ENCODE peak calls at places on chromosome 15, in four cellular contexts. U is endothelial cell of umbilical vein, R is uterus, V is coronary artery. J is an unnamed sample.

GRCh38 chr15:40053234-40054055 is 14.5 kb upstream of the SRP14 start:
- DNase-seq in V (peak), U (no peak), R (no peak), J (no peak)

GRCh38 chr15:83323296-83323711 is 38.8 kb upstream of the BNC1 start:
- DNase-seq in U (no peak), R (no peak), V (no peak), J (peak)

GRCh38 chr15:60529332-60529731 is 50.4 kb upstream of the ICE2 start:
- DNase-seq in V (no peak), R (no peak), U (no peak), J (no peak)

GRCh38 chr15:34754674-34755418 is at the start of gene GJD2:
- DNase-seq in V (no peak), U (no peak), R (no peak), J (no peak)

GRCh38 chr15:82568986-82569385 is 28.7 kb upstream of the RPS17 start:
- DNase-seq in V (no peak), R (no peak), U (no peak), J (no peak)

GRCh38 chr15:37130356-37130755 is 30.0 kb upstream of the MEIS2 start:
- DNase-seq in V (no peak), U (no peak), R (no peak), J (no peak)

GRCh38 chr15:62391565-62392262 is 226.6 kb upstream of the C2CD4B start:
- DNase-seq in U (peak), V (peak), R (peak), J (no peak)

GRCh38 chr15:61185759-61186158 is 43.3 kb downstream of the RORA start:
- DNase-seq in V (no peak), R (no peak), U (no peak), J (no peak)

GRCh38 chr15:79168922-79169322 is 78.3 kb upstream of the RASGRF1 start:
- DNase-seq in R (no peak), V (peak), U (peak), J (no peak)

GRCh38 chr15:72785452-72786243 is 2.1 kb upstream of the ADPGK start:
- DNase-seq in R (no peak), V (no peak), U (no peak), J (no peak)

GRCh38 chr15:68818671-68819450 is 1.8 kb downstream of the ANP32A start:
- DNase-seq in V (no peak), U (peak), R (peak), J (no peak)

GRCh38 chr15:50138391-50138790 is 19.4 kb upstream of the ATP8B4 start:
- DNase-seq in V (no peak), U (no peak), R (no peak), J (no peak)

GRCh38 chr15:40543631-40544294 is 21.1 kb downstream of the CCDC32 start:
- DNase-seq in V (no peak), R (no peak), U (no peak), J (no peak)

GRCh38 chr15:36742696-36743095 is 163.3 kb downstream of the CDIN1 start:
- DNase-seq in U (no peak), R (no peak), V (no peak), J (no peak)

GRCh38 chr15:88882745-88883144 is 12.6 kb downstream of the HAPLN3 start:
- DNase-seq in U (no peak), R (no peak), V (no peak), J (no peak)

GRCh38 chr15:71115567-71116351 is 488 bp downstream of the THSD4 start:
- DNase-seq in R (peak), U (no peak), V (no peak), J (no peak)

GRCh38 chr15:35000511-35000910 is 12.4 kb upstream of the ZNF770 start:
- DNase-seq in U (no peak), R (no peak), V (no peak), J (peak)

GRCh38 chr15:89419370-89419984 is 76.9 kb downstream of the RHCG start:
- DNase-seq in U (peak), V (no peak), R (peak), J (no peak)

GRCh38 chr15:45276851-45277250 is 24.8 kb downstream of the SLC28A2 start:
- DNase-seq in V (no peak), U (peak), R (no peak), J (no peak)

GRCh38 chr15:66858423-66859207 is 156.6 kb downstream of the SMAD6 start:
- DNase-seq in U (no peak), R (no peak), V (peak), J (no peak)

GRCh38 chr15:60651734-60652141 is 172.8 kb upstream of the ICE2 start:
- DNase-seq in R (no peak), U (no peak), V (no peak), J (no peak)

GRCh38 chr15:50135123-50135541 is 16.1 kb upstream of the ATP8B4 start:
- DNase-seq in R (no peak), V (no peak), U (no peak), J (no peak)

GRCh38 chr15:57915827-57916531 is 149.5 kb downstream of the ALDH1A2 start:
- DNase-seq in V (no peak), R (no peak), U (no peak), J (no peak)

GRCh38 chr15:48624700-48625099 is 20.8 kb downstream of the FBN1 start:
- DNase-seq in R (no peak), U (no peak), V (no peak), J (no peak)

GRCh38 chr15:80660114-80660513 is 35.0 kb upstream of the ABHD17C start:
- DNase-seq in U (peak), V (no peak), R (no peak), J (no peak)

GRCh38 chr15:24675332-24676144 is at the start of gene NPAP1:
- DNase-seq in R (no peak), U (no peak), V (no peak), J (no peak)

GRCh38 chr15:94346272-94346671 is 114.9 kb downstream of the MCTP2 start:
- DNase-seq in R (no peak), V (no peak), U (no peak), J (no peak)

GRCh38 chr15:38564557-38565286 is at the start of gene RASGRP1:
- DNase-seq in R (peak), U (peak), V (no peak), J (no peak)

DNA sequence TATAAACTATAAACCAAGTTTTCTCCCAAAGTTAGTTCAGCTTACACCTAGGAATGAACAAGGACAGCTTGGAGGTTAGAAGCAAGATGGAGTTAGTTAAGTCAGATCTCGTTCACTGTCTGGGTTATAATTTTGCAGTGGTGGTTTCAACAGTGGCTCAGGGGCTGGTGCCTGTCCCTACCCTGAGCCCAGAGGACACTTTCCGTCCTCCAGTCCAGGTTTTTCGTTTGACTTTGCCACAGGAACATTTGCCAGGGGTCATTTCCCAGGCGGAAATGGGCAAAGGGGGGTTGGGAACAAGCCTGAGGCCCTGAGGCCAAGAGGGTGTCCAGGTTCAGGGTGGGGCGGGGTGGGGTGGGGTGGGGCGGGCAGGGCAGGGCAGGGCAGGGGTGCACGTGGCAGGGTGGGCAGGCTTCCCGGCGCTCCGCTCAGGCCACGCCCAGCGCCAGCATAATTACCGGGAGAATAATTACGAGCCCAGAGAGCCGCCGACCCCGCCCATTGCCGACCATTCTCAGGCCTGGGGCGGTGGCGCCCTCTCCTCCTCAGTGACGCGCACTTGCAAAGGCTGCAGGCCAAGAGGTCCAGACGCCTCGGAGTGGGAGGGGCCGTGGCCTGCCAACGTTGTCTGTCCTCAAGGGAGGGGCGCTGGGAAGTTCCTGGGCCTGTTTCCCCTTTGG is 70.4 kb downstream of the KLF13 start:
- DNase-seq in U (peak), R (peak), V (peak), J (peak)
- TF ChIP-seq CTCF in U (no peak), R (no peak), V (no peak), J (no peak)

GRCh38 chr15:47384316-47384715 is 333.0 kb upstream of the SEMA6D start:
- DNase-seq in R (peak), U (peak), V (no peak), J (peak)

GRCh38 chr15:47390208-47390765 is 327.0 kb upstream of the SEMA6D start:
- DNase-seq in U (no peak), R (no peak), V (no peak), J (no peak)

GRCh38 chr15:47384776-47385175 is 332.5 kb upstream of the SEMA6D start:
- DNase-seq in V (no peak), R (no peak), U (no peak), J (no peak)

GRCh38 chr15:47386459-47386858 is 330.8 kb upstream of the SEMA6D start:
- DNase-seq in R (no peak), U (no peak), V (no peak), J (no peak)

GRCh38 chr15:47388299-47388698 is 329.0 kb upstream of the SEMA6D start:
- DNase-seq in U (no peak), R (no peak), V (no peak), J (no peak)
- H3K4me3 ChIP-seq in U (no peak), R (no peak), V (no peak), J (no peak)

GRCh38 chr15:64842986-64843561 is 1.4 kb downstream of the PLEKHO2 start:
- DNase-seq in R (peak), V (peak), U (peak), J (no peak)

GRCh38 chr15:64844576-64845140 is 2.9 kb downstream of the PLEKHO2 start:
- DNase-seq in V (no peak), R (no peak), U (no peak), J (no peak)

GRCh38 chr15:64842099-64842940 is 605 bp downstream of the PLEKHO2 start:
- DNase-seq in U (peak), R (no peak), V (peak), J (no peak)

GRCh38 chr15:64843996-64844395 is 2.3 kb downstream of the PLEKHO2 start:
- DNase-seq in V (no peak), R (no peak), U (no peak), J (no peak)

DNA sequence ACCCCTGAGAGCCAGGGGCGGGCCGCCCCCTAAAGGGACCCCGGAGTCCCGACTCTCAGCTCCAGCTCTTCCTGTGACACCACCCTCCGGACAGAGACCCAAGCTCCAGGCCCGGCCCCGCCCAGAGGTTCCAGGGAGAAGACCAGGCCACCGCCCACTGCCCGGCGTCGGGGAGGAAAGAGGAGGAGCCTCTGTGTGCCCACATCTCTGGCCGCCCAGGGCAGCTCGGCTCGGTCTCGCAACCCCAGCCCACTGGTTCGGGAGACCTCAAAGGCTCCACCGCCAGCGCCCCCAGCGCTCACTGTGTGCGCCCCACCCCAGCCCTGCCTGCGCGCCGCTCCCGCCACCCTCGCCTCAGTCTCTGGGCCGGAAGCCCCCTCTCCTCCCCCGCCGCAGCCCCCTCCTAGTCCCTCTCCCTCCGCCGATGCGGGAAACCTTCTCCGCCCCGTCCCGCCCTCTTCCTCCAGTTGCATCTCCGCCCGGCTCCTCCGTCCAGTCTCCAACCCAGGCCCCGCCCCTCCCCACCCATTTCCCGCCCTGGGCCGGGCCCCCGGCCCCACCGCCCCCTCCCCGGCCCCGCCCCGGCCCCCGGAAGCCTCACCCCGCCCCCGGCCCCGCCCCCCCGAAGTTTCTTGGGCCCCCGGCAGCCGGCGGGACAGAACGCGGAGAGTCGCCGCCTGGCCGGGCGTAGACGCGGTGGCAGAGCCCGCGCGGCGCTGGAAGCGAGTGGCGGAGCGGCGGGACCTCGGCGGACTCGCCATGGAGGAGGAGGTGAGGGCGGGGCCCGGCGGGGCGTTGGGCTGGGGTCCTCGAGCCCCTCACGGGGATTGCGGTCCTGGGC is at the start of gene PLEKHO2:
- DNase-seq in U (peak), R (peak), V (peak), J (peak)
- TF ChIP-seq CTCF in U (peak), R (peak), V (no peak), J (no peak)

GRCh38 chr15:64182859-64183258 is 20.0 kb upstream of the PPIB start:
- DNase-seq in R (no peak), V (no peak), U (peak), J (no peak)
- H3K4me3 ChIP-seq in R (no peak), V (no peak), U (no peak), J (no peak)

DNA sequence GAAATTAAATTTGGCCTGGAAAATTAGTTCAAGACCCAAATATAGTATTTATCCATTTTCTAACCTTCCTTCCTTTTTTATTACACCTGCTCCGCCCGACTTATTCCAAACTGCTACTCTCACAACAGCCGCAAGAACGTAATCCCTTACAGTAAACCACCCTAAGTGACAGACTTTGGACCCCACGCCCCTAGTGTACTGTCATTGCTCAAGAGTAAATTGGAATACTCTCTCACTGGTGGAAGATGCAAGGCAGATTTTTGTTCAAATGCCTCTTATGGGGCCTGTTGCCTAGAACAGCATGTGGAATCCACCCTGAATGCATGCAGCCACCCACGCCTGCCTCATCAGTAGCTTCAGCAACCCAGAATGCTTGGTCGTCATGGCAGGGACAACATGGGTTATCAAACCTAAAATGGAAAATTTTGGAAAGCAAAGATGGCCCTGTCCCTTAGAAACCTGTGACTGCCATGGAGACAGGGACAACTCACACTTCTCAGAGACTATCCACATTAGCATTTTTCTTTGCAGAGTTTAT is 226.2 kb upstream of the ST8SIA2 start:
- DNase-seq in U (no peak), V (no peak), R (no peak), J (no peak)
- TF ChIP-seq CTCF in U (no peak), V (no peak), R (no peak), J (no peak)

DNA sequence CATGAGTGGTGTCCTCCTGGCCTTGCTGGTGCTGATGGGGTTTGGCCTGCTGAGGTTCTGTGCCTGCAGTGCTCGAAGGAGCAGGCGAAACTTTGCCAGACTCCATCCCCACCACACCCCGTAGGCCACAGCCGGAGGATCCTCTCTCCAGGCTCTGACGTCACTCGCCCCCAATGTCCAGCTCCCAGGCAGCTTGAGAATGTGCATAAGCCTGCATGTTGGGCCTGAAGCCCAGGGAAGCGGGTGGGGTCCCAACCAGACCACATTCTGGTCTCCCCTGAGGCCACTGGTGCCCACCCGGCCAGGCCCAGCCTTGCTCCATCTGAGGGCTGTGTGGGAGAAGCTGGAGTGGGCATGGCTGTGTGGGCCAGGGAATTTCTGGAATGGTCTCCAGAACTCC is 109.8 kb downstream of the ASB7 start:
- DNase-seq in U (no peak), R (peak), V (peak), J (no peak)
- H3K4me3 ChIP-seq in U (no peak), R (no peak), V (no peak), J (no peak)

GRCh38 chr15:28917791-28918140 is 32.0 kb downstream of the APBA2 start:
- DNase-seq in V (no peak), U (no peak), R (no peak), J (no peak)
- TF ChIP-seq CTCF in V (no peak), U (no peak), R (no peak), J (no peak)

GRCh38 chr15:31235298-31236183 is 91.1 kb upstream of the KLF13 start:
- DNase-seq in V (peak), R (peak), U (no peak), J (no peak)

GRCh38 chr15:31238369-31238768 is 88.3 kb upstream of the KLF13 start:
- DNase-seq in U (no peak), R (no peak), V (no peak), J (no peak)

GRCh38 chr15:31236184-31237041 is 90.2 kb upstream of the KLF13 start:
- DNase-seq in R (peak), V (peak), U (peak), J (peak)

GRCh38 chr15:31238906-31239305 is 87.7 kb upstream of the KLF13 start:
- DNase-seq in V (no peak), R (no peak), U (no peak), J (no peak)

DNA sequence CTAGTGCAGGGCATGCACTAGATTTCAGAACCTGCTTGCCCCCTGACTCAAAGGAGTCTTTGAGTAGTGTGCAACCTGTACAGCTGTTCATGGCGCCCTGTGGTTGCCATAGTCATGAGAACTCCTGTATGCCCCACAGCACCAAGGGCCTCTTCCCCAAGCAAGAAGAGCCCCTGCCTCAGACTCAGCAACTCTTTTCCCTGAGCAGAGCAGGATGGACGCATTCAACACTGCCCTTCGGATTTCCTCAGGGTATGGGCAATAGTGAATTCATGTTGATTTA is 89.7 kb upstream of the KLF13 start:
- DNase-seq in V (peak), U (no peak), R (no peak), J (no peak)
- H3K4me3 ChIP-seq in V (no peak), U (no peak), R (no peak), J (no peak)